ENCODE peak calls at places on chromosome 13, in six cellular contexts. A, M, B, X, K and O are unnamed samples.

GRCh38 chr13:40120781-40121180 is 465.3 kb downstream of the COG6 start:
- DNase-seq in A (no peak), X (no peak), B (no peak), M (peak), K (no peak), O (peak)

GRCh38 chr13:38024431-38024830 is 154.9 kb upstream of the TRPC4 start:
- DNase-seq in M (peak), A (no peak), B (no peak), X (no peak), K (peak), O (peak)

GRCh38 chr13:20219585-20219984 is 12.5 kb downstream of the GJB6 start:
- DNase-seq in K (no peak), B (no peak), X (no peak), M (no peak), A (peak), O (no peak)

GRCh38 chr13:73672492-73672891 is 461.7 kb downstream of the KLF12 start:
- DNase-seq in B (no peak), M (no peak), A (no peak), X (no peak), K (peak), O (peak)

GRCh38 chr13:100291626-100292025 is 202.7 kb downstream of the PCCA start:
- DNase-seq in K (no peak), M (no peak), A (no peak), X (no peak), B (no peak), O (no peak)

GRCh38 chr13:66992183-66992582 is 238.0 kb downstream of the PCDH9 start:
- DNase-seq in B (no peak), A (no peak), M (no peak), X (no peak), K (peak), O (peak)

GRCh38 chr13:78978381-78978998 is 319.5 kb upstream of the OBI1 start:
- DNase-seq in B (peak), A (peak), X (peak), M (peak), K (peak), O (peak)

GRCh38 chr13:94217370-94217769 is 262.1 kb downstream of the DCT start:
- DNase-seq in K (peak), A (no peak), X (no peak), B (no peak), M (no peak), O (peak)